ENCODE peak calls at places on chromosomes 3 and 15, in five cellular contexts. A is PC-3, S is progenitor cell of endocrine pancreas, G is AG08395, Y is COR-L47. B is an unnamed sample.
A peak's percentile ranks its signal among the peaks of the same experiment; 100 is the strongest.

GRCh38 chr15:73781038-73781925 is 28.1 kb upstream of the INSYN1 start:
- DNase-seq in G (peak; percentile 58), S (no peak), Y (no peak), A (peak; percentile 63), B (peak; percentile 82)

GRCh38 chr15:75309711-75310110 is 26.2 kb upstream of the COMMD4 start:
- DNase-seq in Y (no peak), A (no peak), G (no peak), S (no peak), B (no peak)

GRCh38 chr3:141710121-141710520 is 28.0 kb upstream of the RNF7 start:
- DNase-seq in A (no peak), S (no peak), Y (no peak), G (no peak), B (no peak)

GRCh38 chr15:27059610-27060202 is 88.7 kb downstream of the GABRG3 start:
- DNase-seq in G (peak; percentile 64), Y (peak; percentile 60), A (peak; percentile 44), S (peak; percentile 25), B (no peak)

GRCh38 chr3:107574650-107575049 is 51.9 kb downstream of the BBX start:
- DNase-seq in Y (peak; percentile 8), G (peak; percentile 42), S (no peak), A (peak; percentile 62), B (peak; percentile 74)

GRCh38 chr3:65867463-65868210 is 171.1 kb downstream of the MAGI1 start:
- DNase-seq in Y (no peak), S (no peak), G (no peak), A (no peak), B (no peak)

GRCh38 chr3:64708456-64708855 is 20.7 kb upstream of the ADAMTS9 start:
- DNase-seq in S (no peak), A (no peak), G (no peak), Y (no peak), B (no peak)

GRCh38 chr3:138082085-138082991 is 33.1 kb downstream of the DZIP1L start:
- DNase-seq in G (peak; percentile 82), A (peak; percentile 86), S (no peak), Y (no peak), B (no peak)

GRCh38 chr15:84081391-84082168 is 154.0 kb upstream of the GOLGA6L4 start:
- DNase-seq in G (no peak), A (peak; percentile 13), Y (no peak), S (no peak), B (no peak)

GRCh38 chr15:35218215-35218614 is 133.1 kb upstream of the NANOGP8 start:
- DNase-seq in A (no peak), Y (no peak), S (no peak), G (no peak), B (no peak)

GRCh38 chr3:131403216-131403895 is 21.8 kb downstream of the NUDT16 start:
- DNase-seq in S (no peak), A (no peak), G (no peak), Y (no peak), B (no peak)

GRCh38 chr3:70120360-70120966 is 120.9 kb downstream of the SAMMSON start:
- DNase-seq in Y (peak; percentile 18), S (no peak), G (no peak), A (peak; percentile 84), B (peak; percentile 51)

GRCh38 chr15:68820205-68820588 is 498 bp downstream of the ANP32A start:
- DNase-seq in S (peak; percentile 34), A (peak; percentile 28), Y (peak; percentile 42), G (no peak), B (no peak)

GRCh38 chr3:197212290-197212689 is 86.1 kb downstream of the DLG1 start:
- DNase-seq in G (no peak), A (no peak), Y (no peak), S (no peak), B (no peak)

GRCh38 chr15:64847448-64847847 is 5.7 kb downstream of the PLEKHO2 start:
- DNase-seq in S (no peak), Y (no peak), G (no peak), A (no peak), B (no peak)

B was measured in osteoblast.